ENCODE peak calls at places on chromosome 22, in five cellular contexts. R, W, M, S and C are unnamed samples.
A peak's percentile ranks its signal among the peaks of the same experiment; 100 is the strongest.

GRCh38 chr22:32897400-32897799 is 95.9 kb downstream of the TIMP3 start:
- DNase-seq in W (peak; percentile 43), M (no peak), S (no peak), R (no peak), C (no peak)

GRCh38 chr22:38868286-38868721 is 3.7 kb downstream of the CBX6 start:
- DNase-seq in M (no peak), W (no peak), R (no peak), S (no peak), C (no peak)

GRCh38 chr22:30048711-30049110 is 31.6 kb upstream of the HORMAD2 start:
- DNase-seq in S (no peak), R (no peak), W (peak; percentile 44), M (no peak), C (no peak)

GRCh38 chr22:24429411-24430365 is 2.3 kb downstream of the ADORA2A start:
- DNase-seq in W (peak; percentile 22), S (peak; percentile 37), R (peak; percentile 20), M (no peak), C (peak; percentile 70)

GRCh38 chr22:28882545-28882877 is 861 bp upstream of the ZNRF3 start:
- DNase-seq in M (no peak), W (no peak), S (no peak), R (peak; percentile 48), C (peak; percentile 26)

GRCh38 chr22:30754971-30755759 is 60.5 kb downstream of the OSBP2 start:
- DNase-seq in W (peak; percentile 84), M (peak; percentile 15), R (peak; percentile 90), S (peak; percentile 5), C (peak; percentile 80)

GRCh38 chr22:38404419-38404818 is 50.6 kb downstream of the KCNJ4 start:
- DNase-seq in S (no peak), R (no peak), M (no peak), W (no peak), C (no peak)

GRCh38 chr22:37340331-37341262 is 58.3 kb downstream of the CYTH4 start:
- DNase-seq in S (no peak), R (no peak), W (no peak), M (no peak), C (no peak)

GRCh38 chr22:37242395-37242918 is 1.6 kb downstream of the RAC2 start:
- DNase-seq in S (peak; percentile 80), R (peak; percentile 26), W (peak; percentile 38), M (peak; percentile 84), C (no peak)

GRCh38 chr22:40597541-40598453 is 38.7 kb downstream of the MRTFA start:
- DNase-seq in S (no peak), M (no peak), W (peak; percentile 41), R (no peak), C (no peak)

GRCh38 chr22:45290410-45290936 is 5.7 kb downstream of the UPK3A start:
- DNase-seq in R (peak; percentile 42), W (peak; percentile 83), S (no peak), M (no peak), C (peak; percentile 79)

GRCh38 chr22:38317995-38318715 is 922 bp upstream of the CSNK1E start:
- DNase-seq in S (no peak), M (no peak), R (peak; percentile 90), W (peak; percentile 93), C (peak; percentile 91)

GRCh38 chr22:27879923-27880322 is 39.1 kb downstream of the PITPNB start:
- DNase-seq in R (peak; percentile 61), S (no peak), W (peak; percentile 54), M (no peak), C (peak; percentile 50)

GRCh38 chr22:23897320-23897719 is 3.1 kb downstream of the MIF start:
- DNase-seq in M (no peak), W (no peak), R (no peak), S (no peak), C (no peak)

GRCh38 chr22:39214383-39215069 is 30.3 kb downstream of the PDGFB start:
- DNase-seq in R (no peak), W (peak; percentile 36), M (no peak), S (no peak), C (peak; percentile 80)

GRCh38 chr22:30232716-30233218 is 13.8 kb downstream of the LIF start:
- DNase-seq in M (no peak), S (no peak), R (peak; percentile 63), W (no peak), C (no peak)

GRCh38 chr22:46355369-46355995 is 20.0 kb downstream of the TRMU start:
- DNase-seq in R (peak; percentile 67), W (peak; percentile 40), M (peak; percentile 52), S (peak; percentile 57), C (peak; percentile 35)

GRCh38 chr22:39623603-39624500 is 53.3 kb downstream of the CACNA1I start:
- DNase-seq in R (no peak), M (no peak), S (no peak), W (no peak), C (no peak)

GRCh38 chr22:46054091-46054877 is 77.3 kb upstream of the WNT7B start:
- DNase-seq in M (no peak), S (no peak), R (peak; percentile 85), W (peak; percentile 45), C (peak; percentile 77)